ENCODE peak calls at places on chromosomes 4 and X, in six cellular contexts. One of them, this sample, is unnamed.

GRCh38 chr4:141132689-141133145 is 552 bp downstream of the RNF150 start:
- DNase-seq in stimulated activated CD4-positive, alpha-beta T cell treated with anti-CD3 and anti-CD28 coated beads, Interleukin-4, amount 100 ng/mL, for 48 hours: no peak
- DNase-seq in Peyer's patch: no peak
- DNase-seq in HCT116: no peak
- DNase-seq in activated B cell treated with CpG ODN at 0.5 μM for 24 hours: peak; percentile 16
- DNase-seq in mesenteric fat pad: no peak
- DNase-seq in this sample: peak; percentile 35

GRCh38 chrX:28595346-28595745 is 8.1 kb downstream of the IL1RAPL1 start:
- DNase-seq in stimulated activated CD4-positive, alpha-beta T cell treated with anti-CD3 and anti-CD28 coated beads, Interleukin-4, amount 100 ng/mL, for 48 hours: no peak
- DNase-seq in Peyer's patch: no peak
- DNase-seq in HCT116: no peak
- DNase-seq in activated B cell treated with CpG ODN at 0.5 μM for 24 hours: no peak
- DNase-seq in mesenteric fat pad: no peak
- DNase-seq in this sample: no peak

GRCh38 chrX:24369816-24370215 is 9.4 kb downstream of the SUPT20HL1 start:
- DNase-seq in stimulated activated CD4-positive, alpha-beta T cell treated with anti-CD3 and anti-CD28 coated beads, Interleukin-4, amount 100 ng/mL, for 48 hours: no peak
- DNase-seq in Peyer's patch: no peak
- DNase-seq in HCT116: no peak
- DNase-seq in activated B cell treated with CpG ODN at 0.5 μM for 24 hours: no peak
- DNase-seq in mesenteric fat pad: no peak
- DNase-seq in this sample: no peak

GRCh38 chrX:18934708-18935107 is 49.2 kb downstream of the PHKA2 start:
- DNase-seq in stimulated activated CD4-positive, alpha-beta T cell treated with anti-CD3 and anti-CD28 coated beads, Interleukin-4, amount 100 ng/mL, for 48 hours: no peak
- DNase-seq in Peyer's patch: no peak
- DNase-seq in HCT116: no peak
- DNase-seq in activated B cell treated with CpG ODN at 0.5 μM for 24 hours: no peak
- DNase-seq in mesenteric fat pad: no peak
- DNase-seq in this sample: no peak

GRCh38 chr4:39873823-39874222 is 103.9 kb downstream of the PDS5A start:
- DNase-seq in stimulated activated CD4-positive, alpha-beta T cell treated with anti-CD3 and anti-CD28 coated beads, Interleukin-4, amount 100 ng/mL, for 48 hours: no peak
- DNase-seq in Peyer's patch: no peak
- DNase-seq in HCT116: no peak
- DNase-seq in activated B cell treated with CpG ODN at 0.5 μM for 24 hours: no peak
- DNase-seq in mesenteric fat pad: no peak
- DNase-seq in this sample: peak; percentile 15

GRCh38 chrX:15310117-15310516 is 5.3 kb downstream of the ASB11 start:
- DNase-seq in stimulated activated CD4-positive, alpha-beta T cell treated with anti-CD3 and anti-CD28 coated beads, Interleukin-4, amount 100 ng/mL, for 48 hours: no peak
- DNase-seq in Peyer's patch: no peak
- DNase-seq in HCT116: no peak
- DNase-seq in activated B cell treated with CpG ODN at 0.5 μM for 24 hours: no peak
- DNase-seq in mesenteric fat pad: no peak
- DNase-seq in this sample: peak; percentile 13

GRCh38 chr4:6695660-6696581 is 2.2 kb downstream of the S100P start:
- DNase-seq in stimulated activated CD4-positive, alpha-beta T cell treated with anti-CD3 and anti-CD28 coated beads, Interleukin-4, amount 100 ng/mL, for 48 hours: no peak
- DNase-seq in Peyer's patch: peak; percentile 77
- DNase-seq in HCT116: no peak
- DNase-seq in activated B cell treated with CpG ODN at 0.5 μM for 24 hours: no peak
- DNase-seq in mesenteric fat pad: no peak
- DNase-seq in this sample: no peak

GRCh38 chrX:50871922-50872453 is 38.5 kb upstream of the BMP15 start:
- DNase-seq in stimulated activated CD4-positive, alpha-beta T cell treated with anti-CD3 and anti-CD28 coated beads, Interleukin-4, amount 100 ng/mL, for 48 hours: no peak
- DNase-seq in Peyer's patch: no peak
- DNase-seq in HCT116: no peak
- DNase-seq in activated B cell treated with CpG ODN at 0.5 μM for 24 hours: no peak
- DNase-seq in mesenteric fat pad: no peak
- DNase-seq in this sample: no peak

GRCh38 chr4:6110681-6111353 is 89.5 kb downstream of the JAKMIP1 start:
- DNase-seq in stimulated activated CD4-positive, alpha-beta T cell treated with anti-CD3 and anti-CD28 coated beads, Interleukin-4, amount 100 ng/mL, for 48 hours: no peak
- DNase-seq in Peyer's patch: no peak
- DNase-seq in HCT116: no peak
- DNase-seq in activated B cell treated with CpG ODN at 0.5 μM for 24 hours: no peak
- DNase-seq in mesenteric fat pad: peak; percentile 85
- DNase-seq in this sample: no peak

GRCh38 chr4:171880136-171880535 is 66.9 kb downstream of the GALNTL6 start:
- DNase-seq in stimulated activated CD4-positive, alpha-beta T cell treated with anti-CD3 and anti-CD28 coated beads, Interleukin-4, amount 100 ng/mL, for 48 hours: no peak
- DNase-seq in Peyer's patch: no peak
- DNase-seq in HCT116: peak; percentile 33
- DNase-seq in activated B cell treated with CpG ODN at 0.5 μM for 24 hours: no peak
- DNase-seq in mesenteric fat pad: no peak
- DNase-seq in this sample: peak; percentile 0

GRCh38 chrX:119669424-119670037 is 23.4 kb downstream of the SEPTIN6 start:
- DNase-seq in stimulated activated CD4-positive, alpha-beta T cell treated with anti-CD3 and anti-CD28 coated beads, Interleukin-4, amount 100 ng/mL, for 48 hours: no peak
- DNase-seq in Peyer's patch: no peak
- DNase-seq in HCT116: no peak
- DNase-seq in activated B cell treated with CpG ODN at 0.5 μM for 24 hours: no peak
- DNase-seq in mesenteric fat pad: no peak
- DNase-seq in this sample: peak; percentile 10

GRCh38 chrX:18828832-18829404 is 121.5 kb downstream of the PPEF1 start:
- DNase-seq in stimulated activated CD4-positive, alpha-beta T cell treated with anti-CD3 and anti-CD28 coated beads, Interleukin-4, amount 100 ng/mL, for 48 hours: no peak
- DNase-seq in Peyer's patch: no peak
- DNase-seq in HCT116: no peak
- DNase-seq in activated B cell treated with CpG ODN at 0.5 μM for 24 hours: no peak
- DNase-seq in mesenteric fat pad: no peak
- DNase-seq in this sample: peak; percentile 8

GRCh38 chr4:83644677-83645639 is 109.0 kb downstream of the GPAT3 start:
- DNase-seq in stimulated activated CD4-positive, alpha-beta T cell treated with anti-CD3 and anti-CD28 coated beads, Interleukin-4, amount 100 ng/mL, for 48 hours: peak; percentile 9
- DNase-seq in Peyer's patch: no peak
- DNase-seq in HCT116: peak; percentile 57
- DNase-seq in activated B cell treated with CpG ODN at 0.5 μM for 24 hours: no peak
- DNase-seq in mesenteric fat pad: no peak
- DNase-seq in this sample: peak; percentile 33

This sample was measured in fibroblast of lung.